ENCODE peak calls at places on chromosomes 1 and 21, in four cellular contexts. Y is mucosa of gallbladder, P is kidney glomerular epithelial cell, W is iPS DF 6.9. X is an unnamed sample.

GRCh38 chr1:8825985-8826481 is 8.6 kb upstream of the RERE start:
- DNase-seq in W (no peak), P (peak; percentile 30), Y (no peak), X (no peak)

GRCh38 chr21:43982489-43983078 is 29.5 kb upstream of the TRAPPC10 start:
- DNase-seq in W (no peak), Y (no peak), P (no peak), X (no peak)

GRCh38 chr1:222757673-222758268 is 20.8 kb downstream of the FAM177B start:
- DNase-seq in P (no peak), Y (peak; percentile 64), W (no peak), X (no peak)

GRCh38 chr1:197180252-197180878 is 33.9 kb upstream of the ASPM start:
- DNase-seq in P (peak; percentile 65), W (no peak), Y (no peak), X (no peak)

GRCh38 chr1:235625340-235625739 is 24.2 kb downstream of the GNG4 start:
- DNase-seq in Y (no peak), P (no peak), W (no peak), X (no peak)

GRCh38 chr1:27598902-27599528 is 4.9 kb downstream of the AHDC1 start:
- DNase-seq in W (no peak), P (peak; percentile 67), Y (no peak), X (peak; percentile 89)

GRCh38 chr1:161681879-161682278 is 18.9 kb downstream of the FCGR2B start:
- DNase-seq in W (no peak), Y (no peak), P (no peak), X (no peak)

GRCh38 chr1:206895837-206896242 is 1.4 kb upstream of the IL24 start:
- DNase-seq in W (no peak), Y (no peak), P (no peak), X (no peak)

GRCh38 chr1:115182012-115182715 is 92.9 kb upstream of the TSPAN2 start:
- DNase-seq in W (no peak), Y (no peak), P (peak; percentile 18), X (no peak)

GRCh38 chr1:28273216-28273860 is 14.0 kb downstream of the SESN2 start:
- DNase-seq in P (no peak), Y (no peak), W (no peak), X (no peak)

X was measured in adrenal gland.